ENCODE peak calls at places on chromosome 17, in seven cellular contexts. Y, N, Q, P, I, W and T are unnamed samples.

GRCh38 chr17:4849011-4849536 is 15.9 kb downstream of the MINK1 start:
- DNase-seq in Y (no peak), N (no peak), Q (no peak), P (no peak), I (no peak), W (no peak), T (peak)

GRCh38 chr17:57794841-57795240 is 49.7 kb upstream of the CCDC182 start:
- DNase-seq in Y (no peak), N (no peak), Q (no peak), P (no peak), I (no peak), W (no peak), T (no peak)

GRCh38 chr17:49730078-49730786 is 22.5 kb upstream of the SLC35B1 start:
- DNase-seq in Y (peak), N (peak), Q (peak), P (peak), I (peak), W (no peak), T (peak)

GRCh38 chr17:337453-337852 is 15.2 kb downstream of the RPH3AL start:
- DNase-seq in Y (no peak), N (no peak), Q (no peak), P (no peak), I (no peak), W (no peak), T (no peak)

GRCh38 chr17:40065041-40065770 is 2.4 kb downstream of the THRA start:
- DNase-seq in Y (peak), N (no peak), Q (no peak), P (no peak), I (peak), W (no peak), T (peak)

GRCh38 chr17:11932337-11932898 is 64.9 kb downstream of the ZNF18 start:
- DNase-seq in Y (no peak), N (no peak), Q (no peak), P (no peak), I (no peak), W (no peak), T (no peak)

GRCh38 chr17:78839173-78839761 is 1.3 kb downstream of the USP36 start:
- DNase-seq in Y (no peak), N (no peak), Q (no peak), P (no peak), I (no peak), W (no peak), T (peak)

GRCh38 chr17:9146064-9146463 is 124.8 kb downstream of the NTN1 start:
- DNase-seq in Y (no peak), N (no peak), Q (no peak), P (no peak), I (no peak), W (no peak), T (no peak)

GRCh38 chr17:43701318-43701743 is 39.6 kb upstream of the MEOX1 start:
- DNase-seq in Y (peak), N (no peak), Q (no peak), P (no peak), I (peak), W (no peak), T (peak)

GRCh38 chr17:38881600-38882191 is 11.8 kb downstream of the LASP1 start:
- DNase-seq in Y (peak), N (no peak), Q (peak), P (no peak), I (peak), W (no peak), T (peak)

GRCh38 chr17:61188081-61188480 is 211.6 kb upstream of the TBX2 start:
- DNase-seq in Y (no peak), N (no peak), Q (no peak), P (no peak), I (no peak), W (no peak), T (no peak)

GRCh38 chr17:37067555-37068111 is 118.9 kb downstream of the AATF start:
- DNase-seq in Y (peak), N (no peak), Q (peak), P (peak), I (peak), W (peak), T (peak)

GRCh38 chr17:836154-836553 is 54.0 kb downstream of the MRM3 start:
- DNase-seq in Y (peak), N (no peak), Q (no peak), P (no peak), I (no peak), W (no peak), T (peak)

GRCh38 chr17:73226556-73227172 is 33.8 kb downstream of the COG1 start:
- DNase-seq in Y (no peak), N (no peak), Q (no peak), P (no peak), I (peak), W (peak), T (peak)
- H3K4me3 ChIP-seq in Y (no peak), N (no peak), Q (no peak), P (no peak), I (no peak), W (no peak), T (no peak)

GRCh38 chr17:29835438-29836351 is 94.3 kb downstream of the SSH2 start:
- DNase-seq in Y (peak), N (no peak), Q (no peak), P (no peak), I (peak), W (no peak), T (peak)
- TF ChIP-seq CTCF in Y (no peak), N (no peak), Q (no peak), P (no peak), I (no peak), W (no peak), T (no peak)

GRCh38 chr17:62625870-62626200 is 1.6 kb upstream of the MRC2 start:
- DNase-seq in Y (no peak), N (peak), Q (no peak), P (no peak), I (peak), W (no peak), T (no peak)

GRCh38 chr17:62626719-62627218 is 701 bp upstream of the MRC2 start:
- DNase-seq in Y (peak), N (peak), Q (no peak), P (no peak), I (peak), W (peak), T (peak)

GRCh38 chr17:62627904-62628603 is 584 bp downstream of the MRC2 start:
- DNase-seq in Y (peak), N (peak), Q (no peak), P (no peak), I (peak), W (no peak), T (peak)

GRCh38 chr17:62628845-62629555 is 1.5 kb downstream of the MRC2 start:
- DNase-seq in Y (peak), N (peak), Q (no peak), P (no peak), I (peak), W (no peak), T (peak)

DNA sequence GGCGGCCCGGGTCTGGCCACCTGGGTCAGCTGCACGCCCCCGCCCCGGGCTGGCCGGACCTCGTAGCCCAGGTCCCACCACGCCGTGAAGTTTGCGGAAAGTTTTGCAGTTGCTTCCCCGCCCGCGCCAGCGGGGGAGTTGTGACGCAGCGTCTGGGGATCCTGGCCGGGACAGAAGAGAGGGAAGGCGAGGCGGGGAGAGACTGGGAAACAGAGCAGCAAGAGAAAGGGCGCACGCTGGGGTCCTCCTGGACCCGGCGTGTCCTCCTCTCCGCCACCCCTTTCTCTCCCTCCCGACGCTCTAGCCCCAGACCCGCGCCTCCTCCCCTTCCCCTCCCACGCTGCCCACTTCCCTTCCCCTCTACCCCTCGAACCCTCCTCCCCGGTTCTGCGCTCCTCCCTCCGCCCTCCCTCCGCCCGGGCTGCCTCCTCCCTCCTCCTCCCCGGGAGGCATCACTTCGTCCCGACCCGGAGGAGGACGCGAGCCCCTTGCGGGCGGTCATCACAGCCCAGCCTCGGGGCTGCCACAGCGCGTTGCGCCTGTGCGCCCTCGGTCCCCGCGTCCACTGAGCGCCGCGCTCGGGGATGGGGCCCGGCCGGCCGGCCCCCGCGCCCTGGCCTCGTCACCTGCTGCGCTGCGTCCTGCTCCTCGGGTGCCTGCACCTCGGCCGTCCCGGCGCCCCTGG is at the start of gene MRC2:
- DNase-seq in Y (peak), N (peak), Q (peak), P (no peak), I (peak), W (no peak), T (peak)
- H3K4me3 ChIP-seq in Y (peak), N (peak), Q (peak), P (peak), I (peak), W (peak), T (peak)

DNA sequence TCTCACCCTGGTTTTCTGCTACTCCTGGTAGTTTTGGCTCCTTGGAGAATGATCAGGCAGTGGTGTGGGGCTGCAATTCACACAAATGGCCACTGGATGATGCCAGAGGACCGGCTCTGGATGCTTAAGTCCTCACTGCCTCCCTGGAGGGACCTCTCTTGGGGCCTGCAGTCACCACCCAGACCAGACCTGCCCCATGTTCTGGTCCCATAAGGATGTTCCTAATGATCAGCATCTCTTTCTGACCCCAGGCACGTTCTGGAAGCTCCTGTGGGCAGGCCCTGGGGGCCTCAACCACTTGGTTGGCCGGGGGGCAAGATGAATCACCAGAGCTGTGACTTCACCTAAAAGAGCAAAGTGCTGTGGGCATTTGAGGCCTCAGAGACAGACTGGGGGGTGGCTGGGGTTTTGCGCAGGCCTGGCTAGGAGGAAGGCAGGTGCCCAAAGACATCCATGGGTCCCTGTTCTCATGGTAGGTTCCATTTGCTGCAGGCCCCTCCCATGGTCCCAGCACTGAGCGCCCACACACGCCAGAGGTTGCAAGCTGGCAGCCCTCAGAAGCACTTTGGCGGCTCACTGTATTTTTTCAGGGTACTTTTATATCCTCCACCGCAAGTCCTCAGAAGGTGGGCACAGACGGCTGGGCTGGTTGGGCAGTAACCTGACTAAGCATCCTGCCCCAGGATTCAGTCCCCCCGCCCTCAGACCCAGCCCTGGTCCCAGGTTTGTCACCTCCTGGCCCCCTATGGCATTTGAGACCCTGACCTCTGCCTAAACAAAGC is 53.2 kb downstream of the NT5M start:
- DNase-seq in Y (peak), N (peak), Q (peak), P (peak), I (peak), W (peak), T (peak)
- TF ChIP-seq CTCF in Y (peak), N (peak), Q (peak), P (peak), I (peak), W (peak), T (peak)

GRCh38 chr17:7045492-7046126 is 1.7 kb upstream of the SLC16A11 start:
- DNase-seq in Y (peak), N (no peak), Q (peak), P (no peak), I (peak), W (peak), T (peak)
- H3K4me3 ChIP-seq in Y (no peak), N (no peak), Q (peak), P (peak), I (peak), W (no peak), T (no peak)

GRCh38 chr17:80030730-80031410 is 4.8 kb downstream of the TBC1D16 start:
- DNase-seq in Y (no peak), N (no peak), Q (no peak), P (no peak), I (no peak), W (no peak), T (no peak)
- TF ChIP-seq CTCF in Y (no peak), N (no peak), Q (no peak), P (no peak), I (no peak), W (no peak), T (no peak)